ENCODE peak calls at places on chromosomes 2 and 18, in eight cellular contexts. W, J, H, R, E, F, C and M are unnamed samples.

GRCh38 chr2:187581125-187581896 is 27.1 kb upstream of the TFPI start:
- DNase-seq in W (no peak), J (peak), H (no peak), R (peak), E (peak), F (no peak), C (no peak), M (no peak)

GRCh38 chr2:61658841-61659780 is 121.0 kb upstream of the XPO1 start:
- DNase-seq in W (no peak), J (peak), H (no peak), R (no peak), E (peak), F (no peak), C (no peak), M (no peak)

GRCh38 chr2:66938471-66938967 is 458.6 kb upstream of the ETAA1 start:
- DNase-seq in W (no peak), J (peak), H (no peak), R (no peak), E (no peak), F (no peak), C (no peak), M (no peak)

GRCh38 chr2:148596033-148596432 is 48.5 kb upstream of the EPC2 start:
- DNase-seq in W (no peak), J (no peak), H (no peak), R (no peak), E (no peak), F (no peak), C (no peak), M (no peak)

GRCh38 chr2:216206041-216206699 is 97.0 kb downstream of the XRCC5 start:
- DNase-seq in W (no peak), J (no peak), H (no peak), R (no peak), E (no peak), F (no peak), C (no peak), M (no peak)

GRCh38 chr2:240048237-240048636 is 5.1 kb downstream of the OR6B3 start:
- DNase-seq in W (no peak), J (no peak), H (no peak), R (no peak), E (no peak), F (no peak), C (no peak), M (no peak)

GRCh38 chr2:67054725-67055124 is 342.4 kb upstream of the ETAA1 start:
- DNase-seq in W (no peak), J (no peak), H (no peak), R (no peak), E (no peak), F (no peak), C (no peak), M (no peak)

GRCh38 chr18:56645415-56646016 is 5.6 kb upstream of the WDR7 start:
- DNase-seq in W (no peak), J (no peak), H (no peak), R (peak), E (no peak), F (no peak), C (no peak), M (no peak)

GRCh38 chr2:210620456-210620855 is 64.1 kb downstream of the CPS1 start:
- DNase-seq in W (no peak), J (no peak), H (no peak), R (no peak), E (peak), F (no peak), C (no peak), M (no peak)

GRCh38 chr2:11744631-11745394 is 1.6 kb upstream of the LPIN1 start:
- DNase-seq in W (no peak), J (no peak), H (peak), R (peak), E (peak), F (no peak), C (no peak), M (no peak)

GRCh38 chr2:155715705-155716104 is 616.8 kb downstream of the NR4A2 start:
- DNase-seq in W (no peak), J (no peak), H (no peak), R (no peak), E (no peak), F (no peak), C (no peak), M (no peak)

GRCh38 chr2:25252291-25253152 is 84.1 kb upstream of the POMC start:
- DNase-seq in W (peak), J (no peak), H (peak), R (peak), E (no peak), F (no peak), C (peak), M (peak)

GRCh38 chr2:42979416-42979869 is 187.1 kb upstream of the HAAO start:
- DNase-seq in W (no peak), J (no peak), H (no peak), R (no peak), E (no peak), F (no peak), C (no peak), M (no peak)

GRCh38 chr18:75480487-75480886 is 53.0 kb upstream of the SMIM21 start:
- DNase-seq in W (no peak), J (no peak), H (no peak), R (no peak), E (no peak), F (no peak), C (no peak), M (no peak)